ENCODE peak calls at places on chromosomes 13 and 19, in five cellular contexts. N is left ventricle myocardium superior; I is CD4-positive, CD25-positive, alpha-beta regulatory T cell; Z is left cardiac atrium; Q is left colon. H is an unnamed sample.

GRCh38 chr13:78040431-78040830 is 121.8 kb upstream of the EDNRB start:
- ATAC-seq in Z (no peak), N (no peak), I (no peak), Q (no peak), H (no peak)

GRCh38 chr13:109396266-109396665 is 390.1 kb downstream of the IRS2 start:
- ATAC-seq in N (no peak), Q (no peak), I (no peak), Z (no peak), H (no peak)

GRCh38 chr13:49571299-49572240 is 13.8 kb downstream of the RCBTB1 start:
- ATAC-seq in N (no peak), Q (no peak), Z (no peak), I (no peak), H (no peak)

GRCh38 chr19:1884291-1884718 is 991 bp downstream of the ABHD17A start:
- ATAC-seq in N (no peak), Q (peak), I (no peak), Z (no peak), H (no peak)

GRCh38 chr19:49196527-49197240 is 39.1 kb downstream of the TRPM4 start:
- ATAC-seq in Q (peak), N (peak), I (no peak), Z (peak), H (peak)

GRCh38 chr13:48797761-48798160 is 144.0 kb downstream of the CYSLTR2 start:
- ATAC-seq in I (no peak), N (no peak), Q (no peak), Z (no peak), H (no peak)

GRCh38 chr13:98828614-98829013 is 76.1 kb upstream of the SLC15A1 start:
- ATAC-seq in Z (no peak), Q (peak), I (no peak), N (no peak), H (no peak)

GRCh38 chr19:38634757-38635482 is 12.5 kb upstream of the ACTN4 start:
- ATAC-seq in Q (peak), Z (peak), I (no peak), N (peak), H (peak)

GRCh38 chr13:40315416-40316064 is 350.9 kb downstream of the FOXO1 start:
- ATAC-seq in Z (peak), Q (no peak), I (peak), N (peak), H (peak)

GRCh38 chr19:604355-604754 is 14.7 kb downstream of the HCN2 start:
- ATAC-seq in Q (peak), I (peak), N (no peak), Z (no peak), H (no peak)

GRCh38 chr13:36848228-36848982 is 29.4 kb downstream of the RFXAP start:
- ATAC-seq in Z (peak), N (peak), I (no peak), Q (no peak), H (peak)

GRCh38 chr13:40571338-40571737 is 95.1 kb downstream of the FOXO1 start:
- ATAC-seq in I (no peak), Q (no peak), N (no peak), Z (no peak), H (no peak)

GRCh38 chr13:81048026-81048461 is 707.1 kb upstream of the SPRY2 start:
- ATAC-seq in N (no peak), Q (no peak), Z (no peak), I (no peak), H (no peak)

GRCh38 chr13:48579167-48579918 is 46.5 kb upstream of the RCBTB2 start:
- ATAC-seq in Z (peak), Q (peak), I (no peak), N (peak), H (peak)

GRCh38 chr13:28415994-28416411 is 78.9 kb downstream of the FLT1 start:
- ATAC-seq in I (no peak), N (no peak), Z (no peak), Q (no peak), H (no peak)

GRCh38 chr13:32428581-32429072 is 697 bp upstream of the N4BP2L1 start:
- ATAC-seq in Q (no peak), I (no peak), Z (peak), N (peak), H (no peak)

GRCh38 chr19:5612891-5613290 is 9.7 kb downstream of the SAFB2 start:
- ATAC-seq in N (peak), Z (peak), I (no peak), Q (no peak), H (no peak)

GRCh38 chr13:41179593-41180250 is 14.6 kb downstream of the KBTBD7 start:
- ATAC-seq in N (no peak), I (no peak), Q (no peak), Z (no peak), H (no peak)

GRCh38 chr19:51019544-51019925 is at the start of gene KLK10:
- ATAC-seq in I (no peak), Z (peak), N (no peak), Q (no peak), H (no peak)

GRCh38 chr13:21149568-21149967 is 26.8 kb downstream of the SKA3 start:
- ATAC-seq in N (peak), Q (no peak), Z (peak), I (no peak), H (no peak)

GRCh38 chr13:109783815-109784589 is 2.4 kb downstream of the IRS2 start:
- ATAC-seq in Z (no peak), I (no peak), Q (no peak), N (no peak), H (no peak)

GRCh38 chr19:55447421-55448174 is 4.5 kb upstream of the SHISA7 start:
- ATAC-seq in Z (no peak), I (no peak), Q (peak), N (peak), H (no peak)

GRCh38 chr19:54011507-54012211 is 20.2 kb downstream of the CACNG6 start:
- ATAC-seq in N (no peak), I (no peak), Q (no peak), Z (no peak), H (no peak)

GRCh38 chr13:21014666-21015170 is 46.7 kb downstream of the LATS2 start:
- ATAC-seq in Q (no peak), I (no peak), N (peak), Z (peak), H (peak)

H was measured in gastroesophageal sphincter.